ENCODE peak calls at places on chromosome 14, in seven cellular contexts. Z, Q, U, V, L, P and F are unnamed samples.

GRCh38 chr14:91229743-91230200 is 14.7 kb downstream of the GPR68 start:
- DNase-seq in Q (peak; percentile 37), Z (no peak), V (peak; percentile 61), U (no peak), P (no peak), L (no peak), F (no peak)

GRCh38 chr14:93496856-93497255 is 66.1 kb downstream of the UNC79 start:
- DNase-seq in V (no peak), Q (no peak), Z (peak; percentile 29), L (no peak), U (no peak), P (no peak), F (no peak)

GRCh38 chr14:103594265-103594664 is 31.5 kb downstream of the COA8 start:
- DNase-seq in P (no peak), V (peak; percentile 74), Q (peak; percentile 8), U (peak; percentile 71), L (peak; percentile 93), Z (peak; percentile 39), F (peak; percentile 48)

GRCh38 chr14:60160422-60160821 is 4.8 kb downstream of the DHRS7 start:
- DNase-seq in Z (no peak), Q (no peak), U (no peak), V (no peak), P (no peak), L (no peak), F (no peak)

GRCh38 chr14:94213021-94213420 is 38.9 kb downstream of the PPP4R4 start:
- DNase-seq in V (peak; percentile 34), P (no peak), L (peak; percentile 11), U (no peak), Z (no peak), Q (no peak), F (no peak)

GRCh38 chr14:86003998-86004397 is 474.1 kb downstream of the FLRT2 start:
- DNase-seq in L (no peak), P (no peak), Q (no peak), V (peak; percentile 87), U (no peak), Z (no peak), F (no peak)

GRCh38 chr14:35879141-35879648 is 53.1 kb downstream of the BRMS1L start:
- DNase-seq in Q (peak; percentile 79), V (peak; percentile 11), P (no peak), U (no peak), L (no peak), Z (no peak), F (no peak)

GRCh38 chr14:53955671-53956426 is 776 bp downstream of the BMP4 start:
- DNase-seq in V (no peak), U (no peak), Z (peak; percentile 71), Q (peak; percentile 74), P (peak; percentile 84), L (no peak), F (peak; percentile 61)

GRCh38 chr14:32635103-32635719 is 303.5 kb upstream of the NPAS3 start:
- DNase-seq in P (no peak), U (no peak), L (no peak), Q (peak; percentile 77), V (peak; percentile 57), Z (peak; percentile 4), F (no peak)
- H3K27ac ChIP-seq in P (no peak overlapping the region), U (no peak overlapping the region), L (no peak overlapping the region), Q (no peak overlapping the region), V (no peak overlapping the region), Z (no peak overlapping the region), F (no peak overlapping the region)

GRCh38 chr14:50622978-50623377 is 45.1 kb downstream of the SAV1 start:
- DNase-seq in U (no peak), Z (no peak), V (no peak), P (no peak), Q (no peak), L (no peak), F (no peak)

GRCh38 chr14:50616275-50616674 is 51.8 kb downstream of the SAV1 start:
- DNase-seq in V (no peak), Q (no peak), U (no peak), Z (no peak), P (no peak), L (no peak), F (no peak)

GRCh38 chr14:50615566-50615965 is 52.5 kb downstream of the SAV1 start:
- DNase-seq in V (no peak), Z (no peak), P (no peak), L (no peak), U (no peak), Q (no peak), F (no peak)

GRCh38 chr14:50620341-50620740 is 47.8 kb downstream of the SAV1 start:
- DNase-seq in U (no peak), L (no peak), Q (no peak), Z (no peak), P (no peak), V (peak; percentile 37), F (no peak)

GRCh38 chr14:50619569-50620141 is 48.5 kb downstream of the SAV1 start:
- DNase-seq in Z (peak; percentile 47), U (no peak), V (peak; percentile 65), L (peak; percentile 2), Q (peak; percentile 56), P (no peak), F (no peak)
- H4K8ac ChIP-seq in Z (no peak overlapping the region), U (no peak overlapping the region), V (no peak overlapping the region), L (no peak overlapping the region), Q (no peak overlapping the region), P (no peak overlapping the region), F (no peak overlapping the region)

GRCh38 chr14:89588840-89589296 is 171.8 kb upstream of the FOXN3 start:
- DNase-seq in P (no peak), Q (no peak), U (no peak), Z (no peak), V (no peak), L (no peak), F (no peak)
- H3K27ac ChIP-seq in P (no peak overlapping the region), Q (no peak overlapping the region), U (no peak overlapping the region), Z (no peak overlapping the region), V (no peak overlapping the region), L (no peak overlapping the region), F (no peak overlapping the region)

GRCh38 chr14:95468416-95469133 is 47.9 kb downstream of the SYNE3 start:
- DNase-seq in Z (no peak), P (no peak), V (no peak), U (no peak), L (peak; percentile 92), Q (no peak), F (no peak)
- H4K8ac ChIP-seq in Z (no peak overlapping the region), P (no peak overlapping the region), V (no peak overlapping the region), U (no peak overlapping the region), L (no peak overlapping the region), Q (no peak overlapping the region), F (no peak overlapping the region)